ENCODE peak calls at places on chromosomes 13 and 19, in five cellular contexts. E is kidney epithelial cell, T is tibial nerve, W is mesenchymal stem cell, B is small intestine. H is an unnamed sample.

GRCh38 chr13:20686863-20687579 is 16.5 kb upstream of the IL17D start:
- DNase-seq in E (no peak), T (no peak), W (no peak), B (no peak), H (no peak)

GRCh38 chr19:14476663-14477401 is 1.7 kb upstream of the PTGER1 start:
- DNase-seq in E (peak; percentile 60), T (peak; percentile 63), W (peak; percentile 68), B (peak; percentile 20), H (peak; percentile 62)

GRCh38 chr19:47280183-47280797 is 5.6 kb downstream of the INAFM1 start:
- DNase-seq in E (no peak), T (no peak), W (peak; percentile 26), B (peak; percentile 36), H (peak; percentile 28)

GRCh38 chr13:27036236-27036981 is 135.2 kb downstream of the USP12 start:
- DNase-seq in E (no peak), T (no peak), W (peak; percentile 53), B (no peak), H (no peak)

GRCh38 chr13:64397699-64398098 is 2832.4 kb downstream of the PCDH9 start:
- DNase-seq in E (no peak), T (no peak), W (peak; percentile 14), B (no peak), H (no peak)

GRCh38 chr19:55406869-55407624 is 541 bp downstream of the UBE2S start:
- DNase-seq in E (no peak), T (no peak), W (peak; percentile 37), B (peak; percentile 27), H (peak; percentile 48)

GRCh38 chr13:98938801-98939200 is 39.1 kb downstream of the DOCK9 start:
- DNase-seq in E (no peak), T (no peak), W (no peak), B (no peak), H (no peak)

GRCh38 chr13:32911506-32911905 is 104.7 kb upstream of the KL start:
- DNase-seq in E (peak; percentile 14), T (no peak), W (peak; percentile 63), B (peak; percentile 19), H (no peak)

GRCh38 chr13:114002771-114003321 is 29.0 kb upstream of the C13orf46 start:
- DNase-seq in E (no peak), T (no peak), W (no peak), B (no peak), H (no peak)

GRCh38 chr19:8306235-8307054 is 1.7 kb downstream of the CD320 start:
- DNase-seq in E (no peak), T (peak; percentile 4), W (no peak), B (peak; percentile 27), H (no peak)

GRCh38 chr13:91904597-91904996 is 506.2 kb downstream of the GPC5 start:
- DNase-seq in E (peak; percentile 29), T (no peak), W (peak; percentile 41), B (no peak), H (no peak)

GRCh38 chr13:95530178-95530577 is 22.3 kb upstream of the CLDN10 start:
- DNase-seq in E (peak; percentile 44), T (no peak), W (peak; percentile 6), B (no peak), H (peak; percentile 93)

GRCh38 chr19:45587873-45588272 is 3.3 kb upstream of the OPA3 start:
- DNase-seq in E (no peak), T (no peak), W (peak; percentile 38), B (peak; percentile 60), H (no peak)

GRCh38 chr19:47089767-47090350 is 23.7 kb downstream of the ZC3H4 start:
- DNase-seq in E (no peak), T (no peak), W (no peak), B (no peak), H (no peak)

GRCh38 chr13:28754698-28755545 is 36.2 kb upstream of the SLC46A3 start:
- DNase-seq in E (no peak), T (peak; percentile 32), W (peak; percentile 47), B (peak; percentile 71), H (no peak)

GRCh38 chr19:39384839-39385568 is 5.9 kb downstream of the PAF1 start:
- DNase-seq in E (no peak), T (no peak), W (no peak), B (no peak), H (no peak)

GRCh38 chr13:94658926-94659649 is 53.3 kb downstream of the SOX21 start:
- DNase-seq in E (no peak), T (no peak), W (peak; percentile 25), B (no peak), H (no peak)

GRCh38 chr19:3521104-3521445 is 15.0 kb downstream of the FZR1 start:
- DNase-seq in E (no peak), T (no peak), W (no peak), B (no peak), H (no peak)

GRCh38 chr13:106610511-106610910 is 42.6 kb upstream of the ARGLU1 start:
- DNase-seq in E (no peak), T (no peak), W (peak; percentile 19), B (no peak), H (peak; percentile 37)

GRCh38 chr19:11735375-11735774 is 3.4 kb downstream of the ZNF823 start:
- DNase-seq in E (no peak), T (no peak), W (no peak), B (peak; percentile 29), H (no peak)

GRCh38 chr13:90683711-90684131 is 663.8 kb upstream of the MIR17HG start:
- DNase-seq in E (no peak), T (no peak), W (peak; percentile 82), B (no peak), H (no peak)

GRCh38 chr19:39270091-39270871 is 2.1 kb downstream of the IFNL2 start:
- DNase-seq in E (no peak), T (no peak), W (peak; percentile 82), B (no peak), H (peak; percentile 57)

GRCh38 chr19:47315125-47315821 is 5.6 kb downstream of the C5AR1 start:
- DNase-seq in E (peak; percentile 81), T (peak; percentile 65), W (peak; percentile 95), B (peak; percentile 14), H (peak; percentile 89)

GRCh38 chr13:30898721-30899188 is 7.3 kb upstream of the MEDAG start:
- DNase-seq in E (peak; percentile 44), T (peak; percentile 67), W (peak; percentile 100), B (no peak), H (peak; percentile 44)

GRCh38 chr19:4064073-4064550 is 2.6 kb downstream of the ZBTB7A start:
- DNase-seq in E (no peak), T (no peak), W (no peak), B (no peak), H (no peak)

GRCh38 chr13:27968316-27969072 is 621 bp downstream of the CDX2 start:
- DNase-seq in E (no peak), T (no peak), W (peak; percentile 43), B (no peak), H (peak; percentile 42)

GRCh38 chr19:3336680-3337523 is 29.5 kb upstream of the NFIC start:
- DNase-seq in E (peak; percentile 45), T (peak; percentile 72), W (peak; percentile 85), B (peak; percentile 89), H (peak; percentile 94)

GRCh38 chr13:42354246-42355117 is 82.5 kb downstream of the AKAP11 start:
- DNase-seq in E (peak; percentile 21), T (no peak), W (peak; percentile 45), B (peak; percentile 22), H (peak; percentile 80)

GRCh38 chr13:113922412-113923118 is 51.3 kb downstream of the C13orf46 start:
- DNase-seq in E (no peak), T (no peak), W (no peak), B (no peak), H (no peak)

GRCh38 chr19:50693064-50693975 is 26.3 kb downstream of the SHANK1 start:
- DNase-seq in E (no peak), T (no peak), W (no peak), B (no peak), H (no peak)

GRCh38 chr13:49874430-49874829 is 61.7 kb downstream of the SPRYD7 start:
- DNase-seq in E (no peak), T (no peak), W (no peak), B (no peak), H (no peak)

GRCh38 chr13:49786609-49787008 is 5.9 kb downstream of the KPNA3 start:
- DNase-seq in E (no peak), T (no peak), W (no peak), B (no peak), H (no peak)

GRCh38 chr19:45607071-45608029 is 5.3 kb upstream of the GPR4 start:
- DNase-seq in E (no peak), T (peak; percentile 75), W (peak; percentile 82), B (peak; percentile 65), H (peak; percentile 74)

GRCh38 chr13:22061371-22061805 is 390.5 kb downstream of the FGF9 start:
- DNase-seq in E (no peak), T (no peak), W (no peak), B (peak; percentile 5), H (no peak)

GRCh38 chr13:30362869-30363268 is 55.5 kb upstream of the KATNAL1 start:
- DNase-seq in E (no peak), T (peak; percentile 20), W (no peak), B (no peak), H (no peak)

GRCh38 chr13:113722921-113723320 is 36.1 kb upstream of the TMEM255B start:
- DNase-seq in E (no peak), T (no peak), W (no peak), B (no peak), H (no peak)

GRCh38 chr19:10363789-10364281 is 16.5 kb downstream of the TYK2 start:
- DNase-seq in E (peak; percentile 39), T (no peak), W (no peak), B (no peak), H (no peak)
- H3K36me3 ChIP-seq in E (no peaks in the 10 kb centered on the region), T (no peaks in the 10 kb centered on the region), W (peaks cover 78% of the 10 kb centered on the region), B (peaks cover 26% of the 10 kb centered on the region), H (peaks cover 84% of the 10 kb centered on the region)

GRCh38 chr19:1268392-1269064 is 604 bp upstream of the CIRBP start:
- DNase-seq in E (no peak), T (no peak), W (no peak), B (no peak), H (no peak)
- H3K4me3 ChIP-seq in E (no peak overlapping the region), T (peak overlapping the region; percentile 75), W (peak overlapping the region; percentile 16), B (no peak overlapping the region), H (no peak overlapping the region)

DNA sequence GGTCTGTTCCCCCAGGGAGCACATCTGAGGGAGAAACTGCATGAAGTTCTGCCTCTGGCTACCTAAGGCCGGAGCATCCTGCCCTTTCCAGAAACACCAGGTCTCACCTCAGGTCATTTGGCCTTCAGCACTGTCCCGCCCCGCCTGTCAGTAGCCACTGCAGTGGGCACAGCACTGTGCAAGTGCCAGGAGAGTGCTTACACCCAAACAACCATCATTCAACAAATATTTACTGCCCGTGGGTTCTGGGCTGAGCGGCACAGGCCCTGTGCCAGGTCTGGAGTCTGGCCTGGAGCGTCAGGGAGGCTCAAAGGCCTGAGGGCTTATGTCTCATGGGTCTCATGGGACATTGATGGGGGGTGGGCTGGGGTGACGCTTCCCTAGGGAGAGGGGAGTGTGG is 2.8 kb downstream of the USF2 start:
- DNase-seq in E (no peak), T (no peak), W (no peak), B (no peak), H (no peak)
- H3K36me3 ChIP-seq in E (peaks cover 3% of the 10 kb centered on the region), T (no peaks in the 10 kb centered on the region), W (peaks cover 56% of the 10 kb centered on the region), B (peaks cover 26% of the 10 kb centered on the region), H (peaks cover 36% of the 10 kb centered on the region)

DNA sequence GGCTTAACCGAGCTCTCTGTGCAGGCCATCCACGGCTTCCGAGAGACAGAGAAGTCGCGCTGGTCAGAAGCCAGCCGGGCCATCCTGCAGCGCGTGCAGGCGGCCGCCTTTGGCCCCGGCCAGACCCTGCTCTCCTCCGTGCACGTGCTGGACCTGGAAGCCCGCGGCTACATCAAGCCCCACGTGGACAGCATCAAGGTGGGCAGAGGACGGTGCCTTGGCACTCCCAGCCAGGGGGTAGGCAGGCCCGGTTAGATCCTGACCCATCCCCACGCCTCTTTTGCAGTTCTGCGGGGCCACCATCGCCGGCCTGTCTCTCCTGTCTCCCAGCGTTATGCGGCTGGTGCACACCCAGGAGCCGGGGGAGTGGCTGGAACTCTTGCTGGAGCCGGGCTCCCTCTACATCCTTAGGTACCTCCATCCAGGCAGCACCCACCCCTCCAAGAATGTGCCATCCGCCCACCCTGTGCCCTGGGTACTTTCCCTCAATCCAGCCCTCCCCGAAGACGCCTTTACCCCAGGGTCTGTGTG is 1.5 kb downstream of the PSPN start:
- DNase-seq in E (no peak), T (no peak), W (no peak), B (no peak), H (no peak)
- H3K4me3 ChIP-seq in E (no peak overlapping the region), T (peak overlapping the region; percentile 94), W (no peak overlapping the region), B (no peak overlapping the region), H (no peak overlapping the region)

H was measured in MG63.